ENCODE peak calls at places on chromosomes 16 and 17, in ten cellular contexts. B, X, L, M, T, D, J, P, I and S are unnamed samples.

GRCh38 chr16:11788914-11789313 is 8.1 kb downstream of the ZC3H7A start:
- DNase-seq in T (no peak), D (no peak), P (no peak), M (no peak), X (no peak), I (no peak), J (no peak), B (no peak), L (no peak), S (no peak)

GRCh38 chr16:23500212-23500865 is 10.0 kb downstream of the GGA2 start:
- DNase-seq in J (no peak), I (no peak), T (no peak), B (peak; percentile 58), D (no peak), X (no peak), L (no peak), P (no peak), M (no peak), S (no peak)

GRCh38 chr16:31484491-31485171 is 1.7 kb downstream of the SLC5A2 start:
- DNase-seq in D (peak; percentile 89), L (no peak), T (no peak), B (peak; percentile 90), M (no peak), X (no peak), J (no peak), I (no peak), P (no peak), S (no peak)

GRCh38 chr16:89599451-89599858 is 14.0 kb upstream of the DPEP1 start:
- DNase-seq in B (no peak), J (no peak), L (no peak), X (no peak), M (no peak), I (no peak), D (peak; percentile 78), T (no peak), P (no peak), S (peak; percentile 77)

GRCh38 chr17:2580641-2581040 is 12.8 kb upstream of the PAFAH1B1 start:
- DNase-seq in B (no peak), L (no peak), I (no peak), D (no peak), T (no peak), P (no peak), M (no peak), J (no peak), X (no peak), S (no peak)

GRCh38 chr17:79761894-79762570 is 15.9 kb upstream of the CBX2 start:
- DNase-seq in I (no peak), D (no peak), X (no peak), T (no peak), J (no peak), P (no peak), B (no peak), L (no peak), M (no peak), S (no peak)

GRCh38 chr16:28983644-28984043 is 1.2 kb upstream of the LAT start:
- DNase-seq in I (no peak), X (no peak), D (no peak), L (no peak), B (no peak), T (no peak), P (no peak), J (no peak), M (no peak), S (no peak)

GRCh38 chr17:80008383-80008840 is 27.3 kb downstream of the TBC1D16 start:
- DNase-seq in I (peak; percentile 84), B (peak; percentile 68), M (peak; percentile 54), T (peak; percentile 70), X (peak; percentile 62), J (peak; percentile 79), P (peak; percentile 52), D (peak; percentile 84), L (no peak), S (peak; percentile 79)

GRCh38 chr17:15134363-15134762 is 130.8 kb downstream of the PMP22 start:
- DNase-seq in X (no peak), T (no peak), D (no peak), I (no peak), B (no peak), P (no peak), M (no peak), J (no peak), L (no peak), S (no peak)

GRCh38 chr17:61416540-61417363 is 17.1 kb downstream of the TBX2 start:
- DNase-seq in I (peak; percentile 98), T (peak; percentile 73), B (peak; percentile 70), D (peak; percentile 97), M (peak; percentile 33), P (no peak), L (peak; percentile 24), X (peak; percentile 41), J (peak; percentile 77), S (peak; percentile 71)

GRCh38 chr17:49552070-49552751 is 23.5 kb upstream of the NXPH3 start:
- DNase-seq in I (no peak), L (no peak), B (no peak), M (no peak), T (no peak), X (no peak), P (no peak), D (no peak), J (no peak), S (no peak)

GRCh38 chr16:66874079-66874775 is 6.1 kb upstream of the PDP2 start:
- DNase-seq in T (no peak), P (no peak), X (no peak), M (no peak), D (peak; percentile 28), I (no peak), B (no peak), J (no peak), L (no peak), S (no peak)

GRCh38 chr16:55502801-55503366 is 6.0 kb upstream of the LPCAT2 start:
- DNase-seq in B (peak; percentile 94), T (peak; percentile 34), I (peak; percentile 78), M (no peak), D (peak; percentile 76), X (no peak), L (peak; percentile 95), J (peak; percentile 97), P (no peak), S (no peak)